ENCODE peak calls at places on chromosomes 1 and 21, in ten cellular contexts. B is astrocyte of the spinal cord; V is epithelial cell of esophagus; L is neuronal stem cell; H is GM19239; F is NCI-H2171; I is activated CD8-positive, alpha-beta memory T cell treated with anti-CD3 and anti-CD28 coated beads for 48 hours; C is H4; S is GM04503; A is fibroblast of pulmonary artery. M is an unnamed sample.

GRCh38 chr1:198030682-198031081 is 113.5 kb downstream of the LHX9 start:
- DNase-seq in B (peak), V (no peak), L (no peak), H (no peak), F (no peak), I (no peak), C (peak), S (peak), A (peak), M (no peak)

GRCh38 chr1:15098366-15099125 is 55.0 kb upstream of the TMEM51 start:
- DNase-seq in B (no peak), V (no peak), L (no peak), H (no peak), F (no peak), I (no peak), C (no peak), S (no peak), A (no peak), M (no peak)

GRCh38 chr1:157157481-157158190 is 19.4 kb upstream of the ETV3 start:
- DNase-seq in B (peak), V (peak), L (no peak), H (no peak), F (no peak), I (no peak), C (no peak), S (no peak), A (peak), M (no peak)

GRCh38 chr1:7752512-7753417 is 18.3 kb upstream of the VAMP3 start:
- DNase-seq in B (peak), V (peak), L (peak), H (no peak), F (peak), I (no peak), C (peak), S (peak), A (peak), M (peak)

GRCh38 chr1:58155418-58156123 is 391.0 kb downstream of the OMA1 start:
- DNase-seq in B (no peak), V (peak), L (peak), H (no peak), F (no peak), I (no peak), C (no peak), S (no peak), A (peak), M (no peak)

GRCh38 chr1:111737216-111738132 is 1.7 kb downstream of the INKA2 start:
- DNase-seq in B (no peak), V (no peak), L (no peak), H (no peak), F (no peak), I (no peak), C (no peak), S (no peak), A (peak), M (no peak)

GRCh38 chr1:119659628-119660027 is 11.6 kb upstream of the ZNF697 start:
- DNase-seq in B (no peak), V (no peak), L (no peak), H (no peak), F (no peak), I (no peak), C (no peak), S (no peak), A (peak), M (no peak)

GRCh38 chr1:65170511-65171142 is 22.6 kb downstream of the AK4 start:
- DNase-seq in B (peak), V (peak), L (no peak), H (no peak), F (no peak), I (no peak), C (no peak), S (no peak), A (peak), M (peak)

GRCh38 chr21:41580758-41581554 is 73.0 kb upstream of the TMPRSS2 start:
- DNase-seq in B (no peak), V (peak), L (peak), H (no peak), F (no peak), I (no peak), C (no peak), S (no peak), A (no peak), M (no peak)

GRCh38 chr1:206925116-206925736 is 3.5 kb upstream of the FCMR start:
- DNase-seq in B (no peak), V (no peak), L (no peak), H (no peak), F (no peak), I (no peak), C (no peak), S (no peak), A (no peak), M (no peak)

GRCh38 chr1:81510701-81511100 is 290.0 kb upstream of the ADGRL2 start:
- DNase-seq in B (no peak), V (peak), L (no peak), H (no peak), F (no peak), I (no peak), C (no peak), S (no peak), A (no peak), M (no peak)

GRCh38 chr21:46098303-46099141 is 610 bp downstream of the COL6A2 start:
- DNase-seq in B (no peak), V (no peak), L (no peak), H (peak), F (no peak), I (no peak), C (no peak), S (no peak), A (no peak), M (no peak)

GRCh38 chr1:55937840-55938375 is 641.5 kb downstream of the PLPP3 start:
- DNase-seq in B (no peak), V (no peak), L (no peak), H (no peak), F (no peak), I (no peak), C (no peak), S (no peak), A (no peak), M (no peak)

GRCh38 chr1:149936992-149937705 is 470 bp upstream of the MTMR11 start:
- DNase-seq in B (peak), V (peak), L (no peak), H (no peak), F (no peak), I (no peak), C (peak), S (no peak), A (peak), M (peak)

GRCh38 chr1:177928194-177928593 is 41.7 kb downstream of the SEC16B start:
- DNase-seq in B (peak), V (peak), L (peak), H (no peak), F (no peak), I (no peak), C (no peak), S (no peak), A (no peak), M (no peak)

GRCh38 chr1:47262787-47263413 is 30.9 kb upstream of the TAL1 start:
- DNase-seq in B (peak), V (peak), L (no peak), H (peak), F (peak), I (no peak), C (peak), S (no peak), A (peak), M (peak)

GRCh38 chr1:54241430-54241829 is 41.5 kb downstream of the MRPL37 start:
- DNase-seq in B (no peak), V (no peak), L (no peak), H (no peak), F (no peak), I (no peak), C (no peak), S (no peak), A (no peak), M (no peak)

GRCh38 chr1:20185834-20186782 is at the start of the genes PLA2G2C and UBXN10:
- DNase-seq in B (no peak), V (no peak), L (peak), H (peak), F (no peak), I (peak), C (no peak), S (no peak), A (no peak), M (no peak)

GRCh38 chr1:46340404-46341221 is at the start of gene NSUN4:
- DNase-seq in B (peak), V (peak), L (peak), H (peak), F (peak), I (peak), C (peak), S (peak), A (peak), M (peak)

GRCh38 chr1:230002164-230002803 is 64.8 kb upstream of the GALNT2 start:
- DNase-seq in B (no peak), V (no peak), L (no peak), H (no peak), F (no peak), I (no peak), C (no peak), S (no peak), A (peak), M (no peak)

GRCh38 chr1:53197301-53198205 is 929 bp downstream of the CPT2 start:
- DNase-seq in B (no peak), V (no peak), L (no peak), H (no peak), F (no peak), I (no peak), C (no peak), S (no peak), A (peak), M (no peak)

GRCh38 chr1:112995890-112996289 is 39.9 kb upstream of the SLC16A1 start:
- DNase-seq in B (peak), V (peak), L (no peak), H (no peak), F (no peak), I (no peak), C (no peak), S (no peak), A (peak), M (no peak)

GRCh38 chr1:10917513-10918454 is 94.7 kb upstream of the TARDBP start:
- DNase-seq in B (no peak), V (no peak), L (no peak), H (no peak), F (no peak), I (no peak), C (no peak), S (no peak), A (no peak), M (no peak)

GRCh38 chr1:54814148-54814498 is 13.0 kb upstream of the TTC22 start:
- DNase-seq in B (no peak), V (no peak), L (no peak), H (no peak), F (no peak), I (no peak), C (no peak), S (no peak), A (no peak), M (no peak)

GRCh38 chr1:41576206-41576605 is 91.7 kb upstream of the EDN2 start:
- DNase-seq in B (no peak), V (no peak), L (no peak), H (no peak), F (no peak), I (no peak), C (no peak), S (no peak), A (no peak), M (no peak)

GRCh38 chr1:47533176-47534039 is 95.6 kb downstream of the FOXD2 start:
- DNase-seq in B (peak), V (peak), L (peak), H (no peak), F (peak), I (no peak), C (peak), S (peak), A (peak), M (no peak)

GRCh38 chr1:190177555-190177954 is 300.1 kb downstream of the BRINP3 start:
- DNase-seq in B (no peak), V (no peak), L (no peak), H (no peak), F (no peak), I (no peak), C (no peak), S (no peak), A (no peak), M (no peak)

GRCh38 chr1:89603651-89604413 is 29.1 kb upstream of the LRRC8C start:
- DNase-seq in B (no peak), V (peak), L (no peak), H (no peak), F (no peak), I (peak), C (no peak), S (peak), A (peak), M (no peak)

GRCh38 chr21:37389456-37389855 is 22.9 kb downstream of the DYRK1A start:
- DNase-seq in B (no peak), V (no peak), L (no peak), H (no peak), F (no peak), I (no peak), C (no peak), S (no peak), A (no peak), M (no peak)

GRCh38 chr1:150150511-150151021 is 850 bp downstream of the PLEKHO1 start:
- DNase-seq in B (no peak), V (no peak), L (no peak), H (no peak), F (no peak), I (no peak), C (no peak), S (no peak), A (no peak), M (no peak)

M was measured in NCI-H446.